ENCODE peak calls at places on chromosomes 4 and X, in seven cellular contexts. D is HCT116, B is SK-N-SH, P is HepG2, Z is GM12878, T is K562, K is H1. F is an unnamed sample.

GRCh38 chr4:107220976-107221375 is 184.9 kb upstream of the DKK2 start:
- DNase-seq in K (no peak), Z (no peak), D (no peak), T (no peak), B (no peak), P (no peak), F (no peak)

GRCh38 chr4:186807809-186808634 is 84.4 kb upstream of the FAT1 start:
- DNase-seq in B (no peak), Z (no peak), D (no peak), T (no peak), K (no peak), P (no peak), F (no peak)

GRCh38 chr4:15002659-15003440 is 569 bp downstream of the CPEB2 start:
- DNase-seq in K (no peak), P (peak), B (peak), Z (peak), T (peak), D (no peak), F (peak)

GRCh38 chrX:47650164-47651042 is at the start of gene ELK1:
- DNase-seq in B (peak), K (peak), Z (peak), D (peak), T (peak), P (peak), F (peak)

GRCh38 chr4:143389543-143390195 is 53.0 kb downstream of the GAB1 start:
- DNase-seq in D (no peak), B (no peak), K (no peak), Z (no peak), P (peak), T (no peak), F (peak)

GRCh38 chr4:14800977-14801376 is 201.3 kb upstream of the CPEB2 start:
- DNase-seq in K (no peak), B (no peak), Z (no peak), D (no peak), T (no peak), P (no peak), F (no peak)

GRCh38 chrX:10926906-10927305 is 184.2 kb upstream of the HCCS start:
- DNase-seq in P (no peak), D (no peak), Z (no peak), K (no peak), T (no peak), B (no peak), F (no peak)

GRCh38 chrX:153361781-153362397 is 27.9 kb downstream of the ZNF275 start:
- DNase-seq in B (no peak), Z (no peak), D (no peak), K (no peak), P (no peak), T (no peak), F (no peak)

GRCh38 chr4:155405059-155405458 is 28.3 kb upstream of the MAP9 start:
- DNase-seq in P (no peak), K (no peak), B (no peak), Z (no peak), D (no peak), T (no peak), F (no peak)

GRCh38 chr4:76548704-76549103 is 113.7 kb downstream of the SHROOM3 start:
- DNase-seq in Z (no peak), T (no peak), K (no peak), B (no peak), P (no peak), D (no peak), F (no peak)

DNA sequence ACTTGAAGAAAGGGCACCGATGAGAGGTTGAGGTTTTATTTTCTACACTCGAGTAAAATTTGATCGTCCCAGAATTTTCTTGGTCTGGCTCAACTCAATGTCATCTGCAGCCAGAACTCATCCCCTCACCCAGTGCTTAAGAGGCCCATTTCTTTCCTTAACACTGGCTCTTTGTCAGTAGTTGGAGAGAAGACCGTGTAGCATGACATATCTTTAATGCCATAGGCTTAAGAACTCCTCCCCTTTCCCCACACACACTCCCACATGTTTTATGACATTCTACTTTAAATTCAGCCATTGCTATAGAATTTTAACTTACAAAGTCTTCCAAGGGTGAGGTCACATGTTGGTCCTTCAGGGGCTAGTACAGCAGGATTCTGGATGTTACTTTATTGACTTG is 44.2 kb upstream of the ZNF827 start:
- DNase-seq in Z (no peak), K (no peak), B (no peak), T (no peak), D (no peak), P (no peak), F (no peak)
- TF ChIP-seq JUND in Z (no peak), K (no peak), B (no peak), T (no peak), D (no peak), P (no peak), F (no peak)

GRCh38 chrX:130545796-130546195 is 144.0 kb downstream of the RBMX2 start:
- DNase-seq in T (no peak), K (no peak), D (no peak), B (no peak), P (no peak), Z (no peak), F (no peak)

GRCh38 chrX:130543603-130544002 is 141.8 kb downstream of the RBMX2 start:
- DNase-seq in B (no peak), T (no peak), D (no peak), K (no peak), P (no peak), Z (no peak), F (no peak)

DNA sequence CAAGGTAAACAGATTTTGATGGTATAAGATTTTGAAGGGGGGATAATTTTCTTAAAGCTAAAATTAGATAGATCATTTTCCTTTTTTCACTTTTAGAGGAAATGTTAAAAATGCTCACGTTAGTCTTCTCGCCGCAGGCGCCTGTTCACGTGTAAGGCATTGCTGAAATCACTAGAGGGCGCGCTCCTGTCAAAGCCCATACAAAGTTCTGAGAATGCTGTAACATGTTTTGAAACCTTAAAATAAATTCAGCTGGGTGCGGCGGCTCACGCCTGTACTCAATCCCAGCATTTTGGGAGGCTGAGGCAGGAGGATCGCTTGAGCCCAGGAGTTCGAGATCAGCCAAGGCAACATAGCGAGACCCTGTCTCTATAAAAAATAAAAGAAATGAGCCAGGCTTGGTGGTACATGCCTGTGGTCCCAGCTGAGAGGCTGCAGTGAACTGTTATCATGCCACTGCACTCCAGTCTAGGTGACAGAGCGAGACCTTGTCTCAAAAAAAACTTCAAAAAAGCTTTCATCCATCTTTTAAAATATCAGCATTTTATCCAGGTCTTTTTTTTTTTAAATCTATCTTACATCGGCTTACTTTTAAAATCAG is 138.0 kb downstream of the RBMX2 start:
- DNase-seq in B (peak), P (peak), K (no peak), T (peak), Z (no peak), D (peak), F (peak)
- TF ChIP-seq JUND in B (no peak), P (no peak), K (no peak), T (no peak), Z (no peak), D (no peak), F (no peak)

GRCh38 chrX:14491689-14492088 is 37.6 kb upstream of the GLRA2 start:
- DNase-seq in K (no peak), P (no peak), D (no peak), B (no peak), T (no peak), Z (no peak), F (no peak)

DNA sequence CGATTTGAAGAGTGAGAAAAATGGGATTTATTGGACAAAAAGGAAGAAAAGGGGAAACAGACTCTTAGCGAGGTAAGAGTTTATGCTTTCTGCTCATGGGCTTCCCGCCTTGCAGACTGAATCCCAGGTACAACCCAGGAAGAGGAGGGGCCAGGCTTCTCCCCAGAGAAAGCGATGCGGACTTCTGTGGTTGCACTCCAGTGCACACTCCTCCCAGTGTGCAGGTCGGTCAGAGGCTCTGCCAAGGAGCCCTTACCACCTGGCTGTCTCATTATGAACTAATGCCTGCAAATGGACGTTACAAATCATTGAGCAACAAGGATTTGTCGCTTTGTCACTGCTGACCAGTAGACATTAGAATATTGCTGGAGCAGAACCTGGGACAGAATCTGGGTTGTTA is 39.9 kb upstream of the GLRA2 start:
- DNase-seq in B (no peak), K (no peak), Z (no peak), T (no peak), D (no peak), P (no peak), F (no peak)
- TF ChIP-seq JUND in B (no peak), K (no peak), Z (no peak), T (no peak), D (no peak), P (no peak), F (no peak)

DNA sequence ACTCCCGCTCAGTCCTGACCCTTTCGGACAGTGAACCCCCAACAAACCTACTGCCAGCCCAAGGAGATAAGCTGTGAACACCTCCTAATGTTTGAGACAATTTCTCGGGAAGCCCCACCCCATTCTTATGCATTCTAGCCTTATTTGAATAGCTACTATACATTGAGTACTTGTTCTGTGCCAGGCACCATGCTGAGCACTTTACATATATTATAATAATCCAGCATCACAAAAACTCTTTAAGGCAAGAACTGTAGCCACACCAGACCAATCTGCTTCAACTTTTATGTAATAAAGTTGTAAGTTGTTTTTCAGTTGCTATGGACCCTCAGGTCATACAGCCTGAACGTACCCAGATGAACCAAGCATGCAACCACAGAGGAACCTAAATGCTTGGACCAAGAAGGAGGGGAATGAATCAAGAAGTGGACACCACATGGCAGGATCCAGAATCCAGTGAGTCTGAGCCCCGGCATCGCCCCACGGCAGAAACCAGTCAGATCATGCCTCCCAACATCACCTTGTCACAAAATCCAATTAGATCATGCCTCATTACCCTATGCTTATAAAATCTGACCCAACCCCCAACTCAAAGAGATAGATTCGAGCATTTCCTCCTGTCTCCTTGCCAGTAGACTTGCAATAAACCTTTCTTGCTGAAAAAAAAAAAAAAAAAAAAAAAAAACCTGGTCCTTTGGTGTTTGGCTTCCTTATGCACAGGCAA is 225.0 kb downstream of the QDPR start:
- DNase-seq in Z (no peak), K (no peak), B (no peak), T (no peak), P (no peak), D (no peak), F (no peak)
- TF ChIP-seq JUND in Z (no peak), K (no peak), B (no peak), T (no peak), P (no peak), D (no peak), F (no peak)